ENCODE peak calls at places on chromosomes 7 and 10, in five cellular contexts. E is endothelial cell; K is GM23248; A is activated naive CD4-positive, alpha-beta T cell; V is heart left ventricle. N is an unnamed sample.
A peak's percentile ranks its signal among the peaks of the same experiment; 100 is the strongest.

GRCh38 chr10:33358016-33358415 is 23.5 kb upstream of the NRP1 start:
- DNase-seq in V (no peak), E (no peak), K (no peak), A (no peak), N (no peak)

GRCh38 chr7:15643000-15643705 is 43.3 kb downstream of the MEOX2 start:
- DNase-seq in E (no peak), K (no peak), A (no peak), V (peak; percentile 18), N (no peak)

GRCh38 chr10:6840766-6841165 is 260.7 kb upstream of the PRKCQ start:
- DNase-seq in K (peak; percentile 73), E (no peak), V (no peak), A (no peak), N (no peak)

GRCh38 chr10:6402349-6402709 is 177.7 kb downstream of the PRKCQ start:
- DNase-seq in K (no peak), A (no peak), V (no peak), E (no peak), N (no peak)

GRCh38 chr7:133355325-133355708 is 102.4 kb downstream of the EXOC4 start:
- DNase-seq in A (no peak), V (no peak), E (no peak), K (peak; percentile 43), N (no peak)

GRCh38 chr10:76871697-76872295 is 765.8 kb downstream of the KCNMA1 start:
- DNase-seq in K (no peak), A (no peak), V (no peak), E (no peak), N (no peak)

GRCh38 chr10:50993817-50994251 is 80.5 kb upstream of the PRKG1 start:
- DNase-seq in K (peak; percentile 84), A (no peak), V (no peak), E (no peak), N (no peak)

GRCh38 chr7:137696376-137696775 is 150.4 kb downstream of the DGKI start:
- DNase-seq in K (peak; percentile 59), A (no peak), V (no peak), E (no peak), N (no peak)

GRCh38 chr10:63264852-63265617 is 131.9 kb downstream of the NRBF2 start:
- DNase-seq in A (no peak), K (peak; percentile 70), V (no peak), E (no peak), N (peak; percentile 62)

GRCh38 chr7:127514499-127514898 is 70.9 kb downstream of the GCC1 start:
- DNase-seq in A (no peak), E (no peak), K (peak; percentile 54), V (no peak), N (no peak)

GRCh38 chr10:131819241-131820072 is 81.4 kb upstream of the PPP2R2D start:
- DNase-seq in E (no peak), A (no peak), K (no peak), V (no peak), N (peak; percentile 7)

GRCh38 chr7:1112625-1113547 is 25.0 kb downstream of the GPER1 start:
- DNase-seq in K (no peak), A (no peak), V (peak; percentile 19), E (no peak), N (no peak)

GRCh38 chr7:22582860-22583640 is 83.1 kb upstream of the STEAP1B start:
- DNase-seq in E (no peak), V (no peak), A (no peak), K (peak; percentile 74), N (no peak)

GRCh38 chr7:50349399-50349798 is 44.9 kb downstream of the IKZF1 start:
- DNase-seq in K (no peak), A (no peak), V (no peak), E (no peak), N (no peak)

GRCh38 chr10:103622935-103623574 is 129.6 kb downstream of the NEURL1 start:
- DNase-seq in V (no peak), E (no peak), K (no peak), A (no peak), N (no peak)

GRCh38 chr7:15832996-15833395 is 146.5 kb upstream of the MEOX2 start:
- DNase-seq in A (no peak), E (no peak), V (peak; percentile 66), K (peak; percentile 10), N (peak; percentile 57)

GRCh38 chr7:129553861-129554530 is 51.7 kb downstream of the SMKR1 start:
- DNase-seq in E (no peak), K (peak; percentile 85), V (no peak), A (no peak), N (no peak)

GRCh38 chr10:101695404-101695732 is 398 bp upstream of the FBXW4 start:
- DNase-seq in K (no peak), V (no peak), A (no peak), E (no peak), N (no peak)

GRCh38 chr7:51029586-51030230 is 247.0 kb upstream of the GRB10 start:
- DNase-seq in A (no peak), K (peak; percentile 91), E (no peak), V (no peak), N (no peak)

GRCh38 chr10:73906524-73907447 is 4.1 kb upstream of the PLAU start:
- DNase-seq in A (no peak), V (peak; percentile 85), E (no peak), K (peak; percentile 97), N (peak; percentile 82)

GRCh38 chr10:67893637-67894036 is 9.2 kb downstream of the SIRT1 start:
- DNase-seq in V (no peak), A (no peak), E (no peak), K (no peak), N (no peak)

GRCh38 chr7:154931906-154932305 is 71.0 kb downstream of the PAXIP1 start:
- DNase-seq in E (no peak), A (no peak), V (no peak), K (peak; percentile 6), N (no peak)

GRCh38 chr10:122185643-122186042 is 85.5 kb upstream of the BTBD16 start:
- DNase-seq in V (no peak), A (no peak), E (no peak), K (no peak), N (no peak)

GRCh38 chr7:100100420-100101015 is 679 bp downstream of the MCM7 start:
- DNase-seq in A (peak; percentile 86), V (peak; percentile 95), K (peak; percentile 98), E (peak; percentile 98), N (peak; percentile 96)

GRCh38 chr10:33734393-33735110 is 400.1 kb upstream of the NRP1 start:
- DNase-seq in K (no peak), V (no peak), A (no peak), E (no peak), N (no peak)

GRCh38 chr10:113475381-113475807 is 77.5 kb upstream of the HABP2 start:
- DNase-seq in A (no peak), E (no peak), K (peak; percentile 94), V (no peak), N (no peak)

GRCh38 chr10:27771231-27771630 is 25.6 kb upstream of the MKX start:
- DNase-seq in E (no peak), V (no peak), A (no peak), K (no peak), N (no peak)

GRCh38 chr7:25122373-25122772 is 2.7 kb downstream of the CYCS start:
- DNase-seq in A (no peak), V (no peak), K (peak; percentile 78), E (no peak), N (no peak)

GRCh38 chr10:17865351-17865750 is 56.2 kb downstream of the MRC1 start:
- DNase-seq in A (no peak), E (peak; percentile 19), V (no peak), K (peak; percentile 31), N (no peak)

GRCh38 chr7:80826520-80827237 is 92.2 kb downstream of the SEMA3C start:
- DNase-seq in K (peak; percentile 65), A (no peak), V (no peak), E (no peak), N (no peak)

GRCh38 chr7:130353196-130353595 is 8.6 kb downstream of the CPA5 start:
- DNase-seq in E (no peak), V (no peak), A (no peak), K (no peak), N (no peak)

GRCh38 chr7:91519241-91520200 is 255.3 kb downstream of the FZD1 start:
- DNase-seq in K (no peak), V (no peak), E (no peak), A (no peak), N (no peak)